ENCODE peak calls at places on chromosomes 11 and 22, in six cellular contexts. B is NCI-H748 treated with DMSO at 0.1 percent for 48 hours, M is HT-29, Y is myocyte, D is ELR, S is amniotic stem cell. C is an unnamed sample.

GRCh38 chr11:63491614-63492372 is 826 bp upstream of the PLAAT5 start:
- DNase-seq in B (no peak), D (no peak), M (peak; percentile 33), S (no peak), Y (no peak), C (no peak)

GRCh38 chr11:62911137-62912130 is 9.7 kb downstream of the CHRM1 start:
- DNase-seq in D (no peak), S (no peak), M (no peak), Y (no peak), B (no peak), C (no peak)

GRCh38 chr22:16959345-16959930 is 48.6 kb downstream of the GAB4 start:
- DNase-seq in B (no peak), S (no peak), D (no peak), Y (no peak), M (no peak), C (peak; percentile 35)

GRCh38 chr11:112366777-112367176 is 106.1 kb upstream of the PLET1 start:
- DNase-seq in D (peak; percentile 77), S (no peak), Y (no peak), M (no peak), B (no peak), C (peak; percentile 42)

GRCh38 chr22:49964493-49965290 is 4.1 kb downstream of the PIM3 start:
- DNase-seq in B (no peak), Y (no peak), M (no peak), S (no peak), D (no peak), C (no peak)

GRCh38 chr11:61297341-61297740 is 2.2 kb upstream of the VWCE start:
- DNase-seq in D (peak; percentile 17), Y (no peak), B (no peak), S (no peak), M (no peak), C (no peak)

GRCh38 chr11:64226507-64227051 is 505 bp downstream of the NUDT22 start:
- DNase-seq in M (peak; percentile 59), S (no peak), Y (peak; percentile 90), D (peak; percentile 30), B (peak; percentile 36), C (no peak)

GRCh38 chr22:19066531-19067271 is 55.5 kb downstream of the DGCR2 start:
- DNase-seq in D (peak; percentile 76), S (peak; percentile 12), M (no peak), B (no peak), Y (peak; percentile 40), C (no peak)

GRCh38 chr11:2989551-2989950 is 2.6 kb downstream of the NAP1L4 start:
- DNase-seq in Y (no peak), M (peak; percentile 19), B (no peak), S (no peak), D (no peak), C (no peak)

GRCh38 chr22:48495751-48496080 is 1332.0 kb downstream of the BRD1 start:
- DNase-seq in B (no peak), Y (no peak), S (no peak), M (no peak), D (no peak), C (no peak)

GRCh38 chr11:3220521-3221407 is 2.2 kb upstream of the MRGPRG start:
- DNase-seq in B (no peak), Y (no peak), D (no peak), M (no peak), S (no peak), C (no peak)

GRCh38 chr11:123260511-123261211 is 65.6 kb upstream of the CLMP start:
- DNase-seq in M (no peak), S (no peak), D (peak; percentile 31), Y (no peak), B (no peak), C (no peak)

GRCh38 chr11:95291946-95292345 is 60.9 kb upstream of the SESN3 start:
- DNase-seq in Y (no peak), D (no peak), B (no peak), S (no peak), M (peak; percentile 16), C (no peak)

GRCh38 chr11:13098067-13098466 is 89.0 kb downstream of the RASSF10 start:
- DNase-seq in D (peak; percentile 18), B (peak; percentile 62), M (peak; percentile 79), Y (no peak), S (no peak), C (peak; percentile 22)

GRCh38 chr22:35128637-35129036 is 62.7 kb downstream of the ISX start:
- DNase-seq in M (no peak), D (no peak), B (no peak), Y (no peak), S (no peak), C (no peak)

GRCh38 chr11:12541588-12542151 is 132.6 kb upstream of the TEAD1 start:
- DNase-seq in D (no peak), Y (no peak), M (no peak), S (no peak), B (no peak), C (peak; percentile 24)

GRCh38 chr11:12139144-12139881 is 28.9 kb downstream of the MICAL2 start:
- DNase-seq in M (no peak), D (peak; percentile 49), B (no peak), S (no peak), Y (no peak), C (peak; percentile 68)

GRCh38 chr11:106794058-106794457 is 224.2 kb downstream of the GUCY1A2 start:
- DNase-seq in D (no peak), M (no peak), Y (no peak), S (no peak), B (no peak), C (no peak)

GRCh38 chr11:76700177-76701100 is 29.9 kb upstream of the LRRC32 start:
- DNase-seq in Y (peak; percentile 83), M (no peak), B (no peak), D (peak; percentile 96), S (peak; percentile 73), C (peak; percentile 62)